ENCODE peak calls at places on chromosomes 7 and 10, in five cellular contexts. One of them, this sample, is unnamed.

GRCh38 chr7:3312583-3312982 is 11.5 kb downstream of the SDK1 start:
- DNase-seq in GM12878: no peak
- DNase-seq in K562: no peak
- DNase-seq in HepG2: no peak
- DNase-seq in SK-N-SH: no peak
- DNase-seq in this sample: no peak

GRCh38 chr10:26887611-26888215 is 27.0 kb upstream of the ABI1 start:
- DNase-seq in GM12878: no peak
- DNase-seq in K562: no peak
- DNase-seq in HepG2: no peak
- DNase-seq in SK-N-SH: no peak
- DNase-seq in this sample: no peak

GRCh38 chr7:157590526-157590925 is 253.7 kb downstream of the DNAJB6 start:
- DNase-seq in GM12878: no peak
- DNase-seq in K562: no peak
- DNase-seq in HepG2: no peak
- DNase-seq in SK-N-SH: no peak
- DNase-seq in this sample: no peak

GRCh38 chr7:37065779-37066271 is 341.5 kb upstream of the AOAH start:
- DNase-seq in GM12878: peak; percentile 55
- DNase-seq in K562: no peak
- DNase-seq in HepG2: no peak
- DNase-seq in SK-N-SH: no peak
- DNase-seq in this sample: no peak

GRCh38 chr10:35268791-35269257 is 67.5 kb upstream of the CCNY start:
- DNase-seq in GM12878: no peak
- DNase-seq in K562: peak; percentile 20
- DNase-seq in HepG2: no peak
- DNase-seq in SK-N-SH: no peak
- DNase-seq in this sample: no peak

GRCh38 chr10:132616170-132616994 is 78.8 kb downstream of the INPP5A start:
- DNase-seq in GM12878: no peak
- DNase-seq in K562: no peak
- DNase-seq in HepG2: no peak
- DNase-seq in SK-N-SH: no peak
- DNase-seq in this sample: no peak

GRCh38 chr10:24723788-24724380 is at the start of gene ARHGAP21:
- DNase-seq in GM12878: no peak
- DNase-seq in K562: peak; percentile 68
- DNase-seq in HepG2: no peak
- DNase-seq in SK-N-SH: peak; percentile 67
- DNase-seq in this sample: peak; percentile 37

GRCh38 chr7:99699946-99700345 is 20.1 kb upstream of the CYP3A5 start:
- DNase-seq in GM12878: no peak
- DNase-seq in K562: no peak
- DNase-seq in HepG2: no peak
- DNase-seq in SK-N-SH: no peak
- DNase-seq in this sample: no peak

GRCh38 chr10:103539751-103540150 is 46.2 kb downstream of the NEURL1 start:
- DNase-seq in GM12878: no peak
- DNase-seq in K562: no peak
- DNase-seq in HepG2: no peak
- DNase-seq in SK-N-SH: no peak
- DNase-seq in this sample: no peak

GRCh38 chr10:49071221-49071761 is 44.0 kb downstream of the VSTM4 start:
- DNase-seq in GM12878: no peak
- DNase-seq in K562: no peak
- DNase-seq in HepG2: no peak
- DNase-seq in SK-N-SH: no peak
- DNase-seq in this sample: no peak

GRCh38 chr10:49601857-49602256 is 8.3 kb upstream of the SLC18A3 start:
- DNase-seq in GM12878: no peak
- DNase-seq in K562: no peak
- DNase-seq in HepG2: no peak
- DNase-seq in SK-N-SH: no peak
- DNase-seq in this sample: no peak

GRCh38 chr7:19116121-19117080 is 1.0 kb downstream of the TWIST1 start:
- DNase-seq in GM12878: no peak
- DNase-seq in K562: no peak
- DNase-seq in HepG2: no peak
- DNase-seq in SK-N-SH: peak; percentile 72
- DNase-seq in this sample: no peak

GRCh38 chr7:22814261-22815208 is 8.1 kb downstream of the TOMM7 start:
- DNase-seq in GM12878: no peak
- DNase-seq in K562: peak; percentile 37
- DNase-seq in HepG2: peak; percentile 84
- DNase-seq in SK-N-SH: no peak
- DNase-seq in this sample: no peak

GRCh38 chr7:43377196-43377935 is 205.5 kb upstream of the STK17A start:
- DNase-seq in GM12878: no peak
- DNase-seq in K562: no peak
- DNase-seq in HepG2: no peak
- DNase-seq in SK-N-SH: no peak
- DNase-seq in this sample: no peak

GRCh38 chr7:157309990-157310668 is 26.7 kb upstream of the DNAJB6 start:
- DNase-seq in GM12878: no peak
- DNase-seq in K562: no peak
- DNase-seq in HepG2: peak; percentile 74
- DNase-seq in SK-N-SH: peak; percentile 42
- DNase-seq in this sample: no peak

GRCh38 chr10:51178634-51179033 is 104.3 kb downstream of the PRKG1 start:
- DNase-seq in GM12878: no peak
- DNase-seq in K562: no peak
- DNase-seq in HepG2: no peak
- DNase-seq in SK-N-SH: no peak
- DNase-seq in this sample: no peak

GRCh38 chr7:83613232-83613631 is 35.7 kb downstream of the SEMA3E start:
- DNase-seq in GM12878: no peak
- DNase-seq in K562: no peak
- DNase-seq in HepG2: no peak
- DNase-seq in SK-N-SH: no peak
- DNase-seq in this sample: no peak

GRCh38 chr7:117193564-117193963 is 129.3 kb downstream of the WNT2 start:
- DNase-seq in GM12878: no peak
- DNase-seq in K562: no peak
- DNase-seq in HepG2: no peak
- DNase-seq in SK-N-SH: no peak
- DNase-seq in this sample: no peak

GRCh38 chr10:6300106-6300783 is 97.5 kb downstream of the PFKFB3 start:
- DNase-seq in GM12878: peak; percentile 97
- DNase-seq in K562: no peak
- DNase-seq in HepG2: no peak
- DNase-seq in SK-N-SH: no peak
- DNase-seq in this sample: no peak

GRCh38 chr10:71206911-71207310 is 5.5 kb upstream of the UNC5B start:
- DNase-seq in GM12878: no peak
- DNase-seq in K562: no peak
- DNase-seq in HepG2: no peak
- DNase-seq in SK-N-SH: no peak
- DNase-seq in this sample: no peak

GRCh38 chr10:29634105-29634504 is 666 bp downstream of the SVIL start:
- DNase-seq in GM12878: no peak
- DNase-seq in K562: no peak
- DNase-seq in HepG2: no peak
- DNase-seq in SK-N-SH: no peak
- DNase-seq in this sample: no peak

GRCh38 chr10:29635711-29636144 is 957 bp upstream of the SVIL start:
- DNase-seq in GM12878: peak; percentile 27
- DNase-seq in K562: no peak
- DNase-seq in HepG2: peak; percentile 87
- DNase-seq in SK-N-SH: no peak
- DNase-seq in this sample: no peak

GRCh38 chr10:29637537-29637936 is 2.8 kb upstream of the SVIL start:
- DNase-seq in GM12878: no peak
- DNase-seq in K562: no peak
- DNase-seq in HepG2: no peak
- DNase-seq in SK-N-SH: no peak
- DNase-seq in this sample: no peak

GRCh38 chr10:29636178-29636577 is 1.4 kb upstream of the SVIL start:
- DNase-seq in GM12878: peak; percentile 15
- DNase-seq in K562: no peak
- DNase-seq in HepG2: no peak
- DNase-seq in SK-N-SH: no peak
- DNase-seq in this sample: no peak

DNA sequence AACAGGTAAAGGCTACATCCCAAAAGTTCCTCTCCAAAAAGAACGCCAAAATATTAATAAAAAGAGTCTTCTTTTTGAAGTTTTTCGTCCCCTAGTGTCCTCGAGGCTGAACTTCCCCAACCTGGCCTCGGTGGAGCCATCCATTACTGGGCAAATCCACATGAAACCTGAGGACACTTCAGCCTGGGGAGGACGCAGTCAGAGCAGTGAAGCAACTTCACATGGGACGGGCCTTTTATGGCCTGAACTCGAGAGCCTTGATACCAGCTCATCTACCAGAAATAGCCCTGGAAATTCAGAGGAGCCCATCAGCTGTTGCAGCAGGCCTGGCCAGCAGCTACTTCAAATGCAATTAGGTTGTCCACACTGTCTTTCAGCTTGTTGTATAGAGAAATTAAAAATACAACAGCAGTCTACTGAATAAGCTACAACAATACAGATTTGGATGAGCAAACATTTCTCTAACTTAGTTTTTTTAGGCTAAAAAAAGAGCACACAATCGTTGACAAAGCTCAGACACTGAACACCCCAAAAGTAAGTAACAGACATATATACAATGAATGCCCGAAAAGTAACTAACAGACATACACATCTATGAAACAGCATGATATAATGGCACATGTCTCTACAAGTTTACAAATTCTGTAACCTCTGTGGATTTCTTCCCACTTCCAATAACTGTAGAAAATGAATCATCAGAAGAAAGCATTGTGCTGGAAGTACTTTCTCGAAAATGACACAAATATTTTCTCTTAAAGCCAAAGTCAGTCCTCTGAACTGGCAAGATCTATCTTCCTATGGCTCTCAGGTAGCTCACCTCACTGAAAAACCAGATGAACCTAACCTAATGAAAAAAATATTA is at the start of gene SVIL:
- DNase-seq in GM12878: no peak
- DNase-seq in K562: no peak
- DNase-seq in HepG2: peak; percentile 61
- DNase-seq in SK-N-SH: no peak
- DNase-seq in this sample: no peak
- TF ChIP-seq POLR2AphosphoS5 in GM12878: no peak
- TF ChIP-seq POLR2AphosphoS5 in K562: no peak
- TF ChIP-seq POLR2AphosphoS5 in HepG2: no peak
- TF ChIP-seq POLR2AphosphoS5 in SK-N-SH: no peak
- TF ChIP-seq POLR2AphosphoS5 in this sample: no peak

GRCh38 chr10:78442836-78443550 is 409.3 kb downstream of the RPS24 start:
- DNase-seq in GM12878: no peak
- DNase-seq in K562: no peak
- DNase-seq in HepG2: no peak
- DNase-seq in SK-N-SH: peak; percentile 84
- DNase-seq in this sample: no peak

GRCh38 chr10:78438907-78439809 is 405.5 kb downstream of the RPS24 start:
- DNase-seq in GM12878: no peak
- DNase-seq in K562: no peak
- DNase-seq in HepG2: peak; percentile 76
- DNase-seq in SK-N-SH: no peak
- DNase-seq in this sample: no peak

GRCh38 chr10:78443900-78444571 is 410.4 kb downstream of the RPS24 start:
- DNase-seq in GM12878: no peak
- DNase-seq in K562: no peak
- DNase-seq in HepG2: peak; percentile 31
- DNase-seq in SK-N-SH: no peak
- DNase-seq in this sample: no peak

GRCh38 chr10:78441010-78441409 is 407.3 kb downstream of the RPS24 start:
- DNase-seq in GM12878: no peak
- DNase-seq in K562: no peak
- DNase-seq in HepG2: no peak
- DNase-seq in SK-N-SH: no peak
- DNase-seq in this sample: no peak

DNA sequence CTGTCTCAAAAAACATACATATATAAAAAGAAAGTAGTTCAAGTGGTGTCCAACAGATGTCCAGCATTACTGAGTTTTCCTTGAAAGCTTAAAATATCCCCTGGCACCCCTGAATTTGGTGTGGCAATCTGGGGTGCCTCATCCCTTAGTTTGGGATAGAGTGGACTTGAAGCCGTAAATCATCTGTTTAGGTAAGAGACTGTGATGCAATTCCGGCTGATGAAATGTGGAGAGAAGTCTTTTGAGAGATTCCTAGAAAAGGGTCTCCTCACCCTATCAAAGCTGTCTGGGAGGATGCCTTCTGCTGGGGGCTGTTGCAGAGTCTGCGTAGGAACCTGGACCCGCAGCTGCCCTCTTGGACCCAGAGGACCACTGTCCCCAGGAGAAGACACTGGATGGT is 408.0 kb downstream of the RPS24 start:
- DNase-seq in GM12878: no peak
- DNase-seq in K562: no peak
- DNase-seq in HepG2: no peak
- DNase-seq in SK-N-SH: no peak
- DNase-seq in this sample: no peak
- TF ChIP-seq TAF1 in GM12878: no peak
- TF ChIP-seq TAF1 in K562: no peak
- TF ChIP-seq TAF1 in HepG2: no peak
- TF ChIP-seq TAF1 in SK-N-SH: no peak
- TF ChIP-seq TAF1 in this sample: no peak

GRCh38 chr7:107168233-107169119 is at the start of gene HBP1:
- DNase-seq in GM12878: peak; percentile 100
- DNase-seq in K562: peak; percentile 100
- DNase-seq in HepG2: peak; percentile 100
- DNase-seq in SK-N-SH: peak; percentile 95
- DNase-seq in this sample: peak; percentile 72
- TF ChIP-seq POLR2AphosphoS5 in GM12878: no peak
- TF ChIP-seq POLR2AphosphoS5 in K562: peak; percentile 83
- TF ChIP-seq POLR2AphosphoS5 in HepG2: peak; percentile 64
- TF ChIP-seq POLR2AphosphoS5 in SK-N-SH: peak; percentile 69
- TF ChIP-seq POLR2AphosphoS5 in this sample: no peak

GRCh38 chr7:130418306-130418705 is 22.5 kb downstream of the CEP41 start:
- DNase-seq in GM12878: no peak
- DNase-seq in K562: no peak
- DNase-seq in HepG2: no peak
- DNase-seq in SK-N-SH: no peak
- DNase-seq in this sample: no peak
- TF ChIP-seq TAF1 in GM12878: no peak
- TF ChIP-seq TAF1 in K562: no peak
- TF ChIP-seq TAF1 in HepG2: no peak
- TF ChIP-seq TAF1 in SK-N-SH: no peak
- TF ChIP-seq TAF1 in this sample: no peak

This sample was measured in GM12892.